ENCODE peak calls at places on chromosomes 1 and 21, in eight cellular contexts. H, C, I, A, D, U, X and W are unnamed samples.

GRCh38 chr1:1858382-1859086 is 32.4 kb downstream of the GNB1 start:
- DNase-seq in D (peak), X (peak), A (no peak), U (no peak), C (no peak), H (peak), I (peak), W (peak)

GRCh38 chr1:11893907-11894251 is 32.3 kb downstream of the KIAA2013 start:
- DNase-seq in A (peak), H (no peak), D (peak), C (peak), X (peak), U (peak), I (peak), W (peak)

GRCh38 chr1:29272171-29272907 is 36.0 kb downstream of the PTPRU start:
- DNase-seq in I (no peak), D (no peak), U (no peak), H (peak), C (no peak), A (no peak), X (no peak), W (no peak)

GRCh38 chr1:7589774-7590425 is 181.2 kb upstream of the VAMP3 start:
- DNase-seq in D (no peak), I (no peak), X (no peak), C (no peak), H (peak), A (no peak), U (no peak), W (peak)

GRCh38 chr1:203536981-203537455 is 43.1 kb downstream of the OPTC start:
- DNase-seq in D (peak), I (no peak), H (no peak), U (no peak), X (peak), A (no peak), C (no peak), W (no peak)

GRCh38 chr21:46195595-46196195 is 11.4 kb upstream of the SPATC1L start:
- DNase-seq in U (no peak), X (peak), C (no peak), I (no peak), H (peak), A (no peak), D (no peak), W (no peak)

GRCh38 chr1:44911042-44911441 is 68.0 kb upstream of the PTCH2 start:
- DNase-seq in A (no peak), X (no peak), U (no peak), H (no peak), C (no peak), I (no peak), D (no peak), W (no peak)

GRCh38 chr1:1033731-1034437 is 14.0 kb downstream of the AGRN start:
- DNase-seq in X (no peak), A (no peak), H (no peak), U (no peak), C (no peak), I (no peak), D (no peak), W (no peak)

GRCh38 chr1:172431721-172432192 is 11.3 kb downstream of the C1orf105 start:
- DNase-seq in H (no peak), A (no peak), I (no peak), D (no peak), C (no peak), X (peak), U (no peak), W (no peak)

GRCh38 chr21:42654179-42654912 is 925 bp downstream of the PDE9A start:
- DNase-seq in A (no peak), D (no peak), I (peak), H (no peak), U (peak), X (peak), C (peak), W (peak)

GRCh38 chr1:167795810-167796740 is 74.3 kb downstream of the MPZL1 start:
- DNase-seq in X (no peak), C (no peak), A (no peak), I (no peak), U (no peak), H (peak), D (no peak), W (no peak)

GRCh38 chr1:184463680-184464079 is 76.9 kb downstream of the C1orf21 start:
- DNase-seq in C (no peak), A (no peak), I (no peak), D (no peak), H (no peak), X (no peak), U (no peak), W (no peak)

GRCh38 chr21:36246080-36246631 is 73.8 kb upstream of the MORC3 start:
- DNase-seq in C (peak), X (peak), U (no peak), D (no peak), A (no peak), I (no peak), H (no peak), W (no peak)

GRCh38 chr1:25958475-25958874 is 39.4 kb downstream of the PAFAH2 start:
- DNase-seq in I (no peak), H (no peak), X (no peak), A (no peak), C (no peak), U (no peak), D (peak), W (no peak)

GRCh38 chr1:201365251-201365650 is 12.2 kb downstream of the TNNT2 start:
- DNase-seq in U (no peak), D (no peak), I (no peak), H (no peak), X (no peak), C (no peak), A (no peak), W (peak)

GRCh38 chr1:12073796-12074195 is 10.7 kb downstream of the TNFRSF8 start:
- DNase-seq in A (no peak), U (no peak), I (no peak), X (no peak), C (no peak), H (no peak), D (no peak), W (peak)

GRCh38 chr1:212595787-212596714 is 12.5 kb upstream of the ATF3 start:
- DNase-seq in D (peak), I (no peak), X (no peak), C (peak), U (no peak), A (no peak), H (no peak), W (no peak)

GRCh38 chr1:119964673-119965363 is 68.5 kb upstream of the ADAM30 start:
- DNase-seq in A (no peak), C (no peak), I (no peak), X (no peak), H (no peak), D (peak), U (no peak), W (no peak)

GRCh38 chr1:5494518-5494917 is 497.7 kb downstream of the NPHP4 start:
- DNase-seq in X (no peak), H (no peak), A (no peak), C (no peak), I (no peak), D (no peak), U (no peak), W (peak)

GRCh38 chr1:112575154-112575804 is 43.7 kb downstream of the ST7L start:
- DNase-seq in C (peak), U (no peak), D (peak), I (no peak), A (no peak), H (no peak), X (no peak), W (no peak)

GRCh38 chr1:241825581-241825980 is 22.4 kb upstream of the EXO1 start:
- DNase-seq in I (no peak), U (no peak), X (no peak), H (no peak), A (no peak), D (no peak), C (no peak), W (no peak)

GRCh38 chr1:112744019-112744578 is 29.0 kb upstream of the PPM1J start:
- DNase-seq in D (no peak), X (peak), H (no peak), U (no peak), A (no peak), I (no peak), C (no peak), W (no peak)

GRCh38 chr21:45392206-45392971 is 12.6 kb upstream of the COL18A1 start:
- DNase-seq in U (no peak), H (peak), A (no peak), I (no peak), X (peak), D (no peak), C (no peak), W (peak)

GRCh38 chr1:160707171-160708109 is 4.2 kb downstream of the CD48 start:
- DNase-seq in D (peak), I (no peak), H (no peak), X (no peak), U (no peak), A (no peak), C (no peak), W (no peak)

GRCh38 chr1:186804669-186805068 is 24.1 kb upstream of the PLA2G4A start:
- DNase-seq in D (no peak), A (no peak), X (no peak), H (no peak), I (no peak), U (no peak), C (no peak), W (no peak)

GRCh38 chr21:28633803-28634572 is 358.7 kb downstream of the LTN1 start:
- DNase-seq in A (no peak), X (no peak), I (no peak), U (no peak), D (peak), H (no peak), C (no peak), W (no peak)

GRCh38 chr1:9146156-9146555 is 17.3 kb upstream of the GPR157 start:
- DNase-seq in U (no peak), X (no peak), H (no peak), A (no peak), I (no peak), D (no peak), C (no peak), W (no peak)

GRCh38 chr1:150528196-150528595 is 12.6 kb downstream of the FALEC start:
- DNase-seq in D (peak), H (no peak), C (no peak), A (no peak), X (no peak), U (no peak), I (no peak), W (no peak)

GRCh38 chr1:200610846-200611245 is 9.7 kb downstream of the KIF14 start:
- DNase-seq in C (no peak), I (no peak), X (no peak), H (no peak), D (peak), U (peak), A (no peak), W (no peak)